ENCODE peak calls at places on chromosomes 6 and 20, in five cellular contexts. K is cardiac fibroblast, P is fibroblast of the aortic adventitia, U is PC-9, M is left ventricle myocardium inferior. E is an unnamed sample.
A peak's percentile ranks its signal among the peaks of the same experiment; 100 is the strongest.

GRCh38 chr6:25056130-25056529 is 120.4 kb upstream of the RIPOR2 start:
- DNase-seq in K (no peak), P (no peak), U (no peak), M (no peak), E (no peak)

GRCh38 chr20:371755-372542 is 8.6 kb upstream of the TRIB3 start:
- DNase-seq in K (peak; percentile 97), P (peak; percentile 96), U (peak; percentile 88), M (no peak), E (peak; percentile 41)

GRCh38 chr6:70241031-70241430 is 61.9 kb downstream of the COL9A1 start:
- DNase-seq in K (no peak), P (no peak), U (no peak), M (no peak), E (no peak)

GRCh38 chr6:3329491-3330051 is 70.8 kb downstream of the PSMG4 start:
- DNase-seq in K (no peak), P (no peak), U (no peak), M (no peak), E (no peak)

GRCh38 chr6:117477988-117478852 is 4.3 kb upstream of the DCBLD1 start:
- DNase-seq in K (peak; percentile 26), P (no peak), U (no peak), M (no peak), E (peak; percentile 31)

GRCh38 chr6:34581561-34581920 is 25.4 kb upstream of the SPDEF start:
- DNase-seq in K (no peak), P (no peak), U (no peak), M (no peak), E (no peak)

GRCh38 chr6:148814082-148814790 is 67.4 kb downstream of the UST start:
- DNase-seq in K (no peak), P (no peak), U (no peak), M (no peak), E (no peak)

GRCh38 chr20:35523298-35523888 is 6.1 kb downstream of the C20orf173 start:
- DNase-seq in K (peak; percentile 22), P (no peak), U (peak; percentile 27), M (no peak), E (peak; percentile 59)

GRCh38 chr20:62366370-62367135 is 559 bp downstream of the LAMA5 start:
- DNase-seq in K (no peak), P (no peak), U (peak; percentile 91), M (peak; percentile 47), E (no peak)

GRCh38 chr6:105359419-105360366 is 43.2 kb downstream of the PREP start:
- DNase-seq in K (peak; percentile 87), P (peak; percentile 94), U (peak; percentile 20), M (no peak), E (no peak)

DNA sequence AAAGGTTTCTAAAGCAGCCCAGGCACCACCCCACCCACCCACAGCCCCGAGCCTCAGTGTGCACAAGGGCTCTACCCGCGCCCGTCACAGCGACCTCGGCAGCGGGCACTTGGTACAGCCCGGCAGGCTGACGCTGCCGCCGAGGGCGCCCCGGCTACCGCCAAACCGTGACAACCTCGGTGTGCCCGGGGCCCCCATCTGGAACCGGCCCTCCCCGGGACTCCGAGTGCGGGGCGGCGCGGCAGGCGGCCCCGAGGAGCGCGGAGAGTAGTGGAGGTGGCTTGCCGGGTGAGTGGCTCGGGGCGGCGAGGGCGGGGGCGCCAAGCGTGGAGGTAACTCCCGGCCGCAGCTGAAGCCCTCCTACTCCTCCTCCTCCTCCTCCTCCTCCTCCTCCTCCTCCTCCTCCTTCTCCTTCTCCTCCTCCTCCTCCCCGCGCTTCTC is at the start of gene ISM1:
- DNase-seq in K (peak; percentile 6), P (no peak), U (peak; percentile 25), M (no peak), E (peak; percentile 45)
- TF ChIP-seq CTCF in K (no peak), P (no peak), U (no peak), M (no peak), E (no peak)

GRCh38 chr20:48295445-48295903 is 510.2 kb upstream of the SULF2 start:
- DNase-seq in K (peak; percentile 97), P (peak; percentile 98), U (peak; percentile 84), M (no peak), E (peak; percentile 18)
- TF ChIP-seq CTCF in K (no peak), P (peak; percentile 45), U (peak; percentile 76), M (peak; percentile 42), E (no peak)

GRCh38 chr6:22343864-22344263 is 47.0 kb upstream of the PRL start:
- DNase-seq in K (no peak), P (no peak), U (no peak), M (no peak), E (no peak)
- TF ChIP-seq CTCF in K (peak; percentile 1), P (no peak), U (peak; percentile 38), M (no peak), E (no peak)

GRCh38 chr20:50930139-50931047 is 844 bp downstream of the ADNP start:
- DNase-seq in K (no peak), P (no peak), U (peak; percentile 14), M (no peak), E (peak; percentile 39)

GRCh38 chr20:50931048-50931305 is 260 bp downstream of the ADNP start:
- DNase-seq in K (no peak), P (no peak), U (no peak), M (no peak), E (no peak)

GRCh38 chr20:50931306-50932015 is at the start of gene ADNP:
- DNase-seq in K (peak; percentile 96), P (peak; percentile 92), U (peak; percentile 89), M (peak; percentile 90), E (peak; percentile 91)

GRCh38 chr20:50932881-50933280 is 1.6 kb upstream of the ADNP start:
- DNase-seq in K (no peak), P (no peak), U (no peak), M (no peak), E (no peak)

GRCh38 chr20:50932016-50932338 is 740 bp upstream of the ADNP start:
- DNase-seq in K (no peak), P (no peak), U (no peak), M (no peak), E (no peak)
- TF ChIP-seq CTCF in K (no peak), P (no peak), U (no peak), M (no peak), E (no peak)

E was measured in endothelial cell.